ENCODE peak calls at places on chromosomes 4 and X, in eight cellular contexts. T is CD4-positive, alpha-beta memory T cell; E is pancreas; P is neuronal stem cell; F is fibroblast of lung; L is Karpas-422; R is CD8-positive, alpha-beta T cell; K is left lung. O is an unnamed sample.

GRCh38 chrX:113728937-113729336 is 854.9 kb upstream of the HTR2C start:
- DNase-seq in T (no peak), E (no peak), P (no peak), F (no peak), L (no peak), R (no peak), K (no peak), O (no peak)

GRCh38 chrX:57368158-57368557 is 81.7 kb downstream of the FAAH2 start:
- DNase-seq in T (no peak), E (peak; percentile 12), P (no peak), F (no peak), L (no peak), R (no peak), K (no peak), O (no peak)

GRCh38 chr4:100635899-100636298 is 118.1 kb upstream of the EMCN start:
- DNase-seq in T (no peak), E (no peak), P (no peak), F (no peak), L (no peak), R (no peak), K (no peak), O (no peak)

GRCh38 chr4:48635980-48636379 is 144.1 kb downstream of the FRYL start:
- DNase-seq in T (no peak), E (no peak), P (no peak), F (no peak), L (no peak), R (no peak), K (no peak), O (no peak)

GRCh38 chrX:110675866-110676265 is 119.8 kb downstream of the CHRDL1 start:
- DNase-seq in T (no peak), E (no peak), P (no peak), F (no peak), L (no peak), R (no peak), K (no peak), O (no peak)

GRCh38 chrX:108299101-108299591 is 139.1 kb downstream of the COL4A6 start:
- DNase-seq in T (no peak), E (no peak), P (no peak), F (peak; percentile 36), L (no peak), R (no peak), K (no peak), O (no peak)

GRCh38 chr4:24840826-24841587 is 45.6 kb downstream of the SOD3 start:
- DNase-seq in T (no peak), E (no peak), P (no peak), F (peak; percentile 33), L (no peak), R (no peak), K (no peak), O (no peak)

GRCh38 chr4:168102403-168102802 is 10.1 kb downstream of the ANXA10 start:
- DNase-seq in T (no peak), E (no peak), P (no peak), F (no peak), L (no peak), R (no peak), K (no peak), O (no peak)

GRCh38 chr4:176794151-176794550 is 1.4 kb upstream of the VEGFC start:
- DNase-seq in T (no peak), E (no peak), P (no peak), F (peak; percentile 97), L (no peak), R (no peak), K (no peak), O (no peak)

GRCh38 chr4:23324291-23324690 is 565.6 kb downstream of the PPARGC1A start:
- DNase-seq in T (no peak), E (no peak), P (no peak), F (peak; percentile 86), L (no peak), R (no peak), K (no peak), O (no peak)

GRCh38 chrX:72018277-72019112 is 107.8 kb downstream of the NHSL2 start:
- DNase-seq in T (peak; percentile 81), E (peak; percentile 93), P (peak; percentile 64), F (peak; percentile 89), L (peak; percentile 77), R (peak; percentile 81), K (peak; percentile 89), O (no peak)

GRCh38 chr4:19030536-19030935 is 1009.0 kb upstream of the LCORL start:
- DNase-seq in T (no peak), E (no peak), P (no peak), F (peak; percentile 50), L (no peak), R (no peak), K (no peak), O (no peak)

GRCh38 chr4:182918044-182918607 is 940 bp upstream of the DCTD start:
- DNase-seq in T (peak; percentile 9), E (no peak), P (no peak), F (no peak), L (no peak), R (no peak), K (no peak), O (no peak)

GRCh38 chr4:127709456-127709855 is 20.7 kb upstream of the SLC25A31 start:
- DNase-seq in T (no peak), E (no peak), P (no peak), F (peak; percentile 56), L (no peak), R (no peak), K (no peak), O (no peak)

GRCh38 chr4:41214158-41215146 is at the start of gene APBB2:
- DNase-seq in T (peak; percentile 18), E (peak; percentile 96), P (peak; percentile 97), F (peak; percentile 97), L (peak; percentile 79), R (no peak), K (peak; percentile 94), O (peak; percentile 89)

GRCh38 chrX:49292400-49293362 is 10.8 kb upstream of the GAGE10 start:
- DNase-seq in T (no peak), E (no peak), P (no peak), F (no peak), L (no peak), R (no peak), K (no peak), O (no peak)

GRCh38 chrX:103629295-103630170 is 758 bp downstream of the TCEAL1 start:
- DNase-seq in T (peak; percentile 6), E (peak; percentile 77), P (peak; percentile 51), F (peak; percentile 75), L (peak; percentile 55), R (peak; percentile 21), K (peak; percentile 65), O (no peak)

GRCh38 chr4:55636622-55636999 is 513 bp upstream of the NMU start:
- DNase-seq in T (no peak), E (no peak), P (peak; percentile 17), F (no peak), L (no peak), R (no peak), K (no peak), O (no peak)

GRCh38 chr4:105207386-105207785 is 60.7 kb downstream of the TET2 start:
- DNase-seq in T (no peak), E (no peak), P (no peak), F (no peak), L (no peak), R (no peak), K (no peak), O (no peak)

DNA sequence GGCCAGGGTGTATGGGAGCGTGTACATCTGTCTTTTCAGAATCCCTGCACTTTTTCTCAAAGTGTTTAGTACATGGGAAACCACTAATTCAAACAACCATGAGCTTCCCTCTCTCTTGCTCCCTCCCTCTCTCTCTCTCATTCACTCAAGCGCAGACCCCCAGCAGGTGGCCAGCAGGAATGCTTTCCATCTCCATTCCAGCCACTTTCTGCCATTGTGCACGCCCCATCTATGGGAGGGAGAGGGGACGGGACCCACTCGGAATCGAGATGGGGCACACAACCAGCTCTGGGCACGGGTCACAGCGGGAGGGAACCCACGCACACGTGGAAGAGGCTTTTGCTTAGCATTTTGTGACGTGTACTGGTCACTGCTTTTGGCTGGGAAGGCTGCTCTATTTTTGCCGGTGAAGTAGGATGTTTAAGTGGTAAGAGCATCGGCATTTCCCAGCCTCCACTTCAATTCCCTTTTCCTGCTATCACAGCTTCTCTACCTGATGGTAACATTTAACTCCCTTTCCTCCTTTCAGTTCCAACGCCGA is 84.3 kb downstream of the IRF2 start:
- DNase-seq in T (no peak), E (no peak), P (peak; percentile 55), F (no peak), L (no peak), R (no peak), K (no peak), O (no peak)
- H3K4me3 ChIP-seq in T (no peak overlapping the region), E (no peak overlapping the region), P (no peak overlapping the region), F (no peak overlapping the region), L (no peak overlapping the region), R (no peak overlapping the region), K (no peak overlapping the region), O (no peak overlapping the region)

GRCh38 chr4:109815151-109816081 is at the start of gene GAR1:
- DNase-seq in T (peak; percentile 85), E (peak; percentile 85), P (peak; percentile 82), F (peak; percentile 96), L (peak; percentile 96), R (peak; percentile 84), K (peak; percentile 95), O (peak; percentile 92)

GRCh38 chr4:109818268-109818667 is 2.7 kb downstream of the GAR1 start:
- DNase-seq in T (no peak), E (no peak), P (no peak), F (no peak), L (no peak), R (no peak), K (no peak), O (no peak)

GRCh38 chr4:109816894-109817293 is 1.3 kb downstream of the GAR1 start:
- DNase-seq in T (no peak), E (no peak), P (no peak), F (no peak), L (no peak), R (no peak), K (no peak), O (no peak)

GRCh38 chr4:109811707-109812106 is 3.9 kb upstream of the GAR1 start:
- DNase-seq in T (no peak), E (no peak), P (no peak), F (no peak), L (no peak), R (no peak), K (no peak), O (no peak)

DNA sequence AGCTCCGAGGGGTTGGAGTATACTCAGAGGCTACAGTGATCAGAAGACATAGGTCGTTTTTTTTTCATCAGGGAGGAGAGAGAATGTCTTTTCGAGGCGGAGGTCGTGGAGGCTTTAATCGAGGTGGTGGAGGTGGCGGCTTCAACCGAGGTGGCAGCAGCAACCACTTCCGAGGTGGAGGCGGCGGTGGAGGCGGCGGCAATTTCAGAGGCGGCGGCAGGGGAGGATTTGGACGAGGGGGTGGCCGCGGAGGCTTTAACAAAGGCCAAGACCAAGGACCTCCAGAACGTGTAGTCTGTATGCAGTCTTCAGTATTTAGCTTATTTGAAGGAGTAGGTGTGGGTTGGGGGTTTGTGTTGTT is 500 bp downstream of the GAR1 start:
- DNase-seq in T (peak; percentile 50), E (peak; percentile 62), P (no peak), F (no peak), L (peak; percentile 67), R (peak; percentile 44), K (no peak), O (no peak)
- H3K27ac ChIP-seq in T (peak overlapping the region; percentile 93), E (peak overlapping the region; percentile 92), P (no peak overlapping the region), F (peak overlapping the region; percentile 96), L (peak overlapping the region; percentile 59), R (peak overlapping the region; percentile 96), K (peak overlapping the region; percentile 86), O (no peak overlapping the region)

GRCh38 chrX:136162827-136163427 is 15.6 kb downstream of the FHL1 start:
- DNase-seq in T (peak; percentile 26), E (peak; percentile 64), P (no peak), F (peak; percentile 42), L (peak; percentile 68), R (peak; percentile 37), K (no peak), O (no peak)
- H3K4me1 ChIP-seq in T (no peaks in the 10 kb centered on the region), E (no peaks in the 10 kb centered on the region), P (peaks cover 7% of the 10 kb centered on the region), F (peaks cover 10% of the 10 kb centered on the region), L (no peaks in the 10 kb centered on the region), R (no peaks in the 10 kb centered on the region), K (no peaks in the 10 kb centered on the region), O (peaks cover 1% of the 10 kb centered on the region)

GRCh38 chr4:8592366-8593267 is at the start of gene CPZ:
- DNase-seq in T (no peak), E (no peak), P (peak; percentile 64), F (peak; percentile 57), L (no peak), R (no peak), K (no peak), O (no peak)
- H3K4me3 ChIP-seq in T (no peak within 1 kb of the TSS), E (no peak within 1 kb of the TSS), P (peak within 1 kb of the TSS; percentile 78), F (peak within 1 kb of the TSS; percentile 16), L (no peak within 1 kb of the TSS), R (no peak within 1 kb of the TSS), K (peak within 1 kb of the TSS; percentile 25), O (peak within 1 kb of the TSS; percentile 48)

O was measured in iPS DF 6.9.